ENCODE peak calls at places on chromosomes 3 and 15, in four cellular contexts. J is Right ventricle myocardium superior, O is ecto neural progenitor cell, U is left ventricle myocardium superior. Y is an unnamed sample.

GRCh38 chr15:43150171-43150929 is 17.0 kb downstream of the TMEM62 start:
- DNase-seq in O (no peak), U (no peak), J (no peak), Y (no peak)

GRCh38 chr3:131540821-131541220 is 38.0 kb upstream of the MRPL3 start:
- DNase-seq in U (no peak), J (no peak), O (no peak), Y (no peak)

GRCh38 chr3:191391873-191392808 is 61.8 kb upstream of the UTS2B start:
- DNase-seq in J (no peak), O (no peak), U (no peak), Y (no peak)

GRCh38 chr3:106257172-106257571 is 388.4 kb upstream of the CBLB start:
- DNase-seq in J (no peak), O (no peak), U (no peak), Y (no peak)

GRCh38 chr15:42128476-42128875 is 28.0 kb downstream of the PLA2G4F start:
- DNase-seq in U (no peak), O (no peak), J (no peak), Y (no peak)

GRCh38 chr3:15390460-15390859 is 36.9 kb downstream of the METTL6 start:
- DNase-seq in O (no peak), U (no peak), J (no peak), Y (no peak)

GRCh38 chr3:108296239-108296638 is at the start of gene HHLA2:
- DNase-seq in U (no peak), O (no peak), J (no peak), Y (no peak)

GRCh38 chr3:182238141-182238540 is 526.4 kb downstream of the SOX2 start:
- DNase-seq in U (no peak), J (peak; percentile 44), O (peak; percentile 92), Y (peak; percentile 18)

GRCh38 chr15:91050128-91050455 is 27.7 kb upstream of the VPS33B start:
- DNase-seq in J (no peak), O (no peak), U (no peak), Y (no peak)

GRCh38 chr15:81221449-81221848 is 24.8 kb downstream of the IL16 start:
- DNase-seq in U (no peak), O (no peak), J (peak; percentile 54), Y (no peak)

GRCh38 chr3:130433306-130433705 is 83.7 kb upstream of the COL6A6 start:
- DNase-seq in O (no peak), U (no peak), J (no peak), Y (no peak)

GRCh38 chr3:174243194-174243593 is 615.9 kb upstream of the NAALADL2 start:
- DNase-seq in O (no peak), J (no peak), U (no peak), Y (no peak)

GRCh38 chr3:181709537-181710279 is 2.0 kb upstream of the SOX2 start:
- DNase-seq in U (peak; percentile 79), O (peak; percentile 88), J (peak; percentile 75), Y (peak; percentile 36)

GRCh38 chr15:80106051-80106450 is 46.6 kb downstream of the ZFAND6 start:
- DNase-seq in O (no peak), U (no peak), J (no peak), Y (no peak)

GRCh38 chr15:80251505-80252280 is at the start of gene CTXND1:
- DNase-seq in J (peak; percentile 46), U (peak; percentile 43), O (peak; percentile 69), Y (no peak)

GRCh38 chr3:121981473-121981872 is 40.6 kb downstream of the ILDR1 start:
- DNase-seq in O (no peak), U (no peak), J (no peak), Y (no peak)